ENCODE peak calls at places on chromosome 22, in four cellular contexts. Q, K, L and R are unnamed samples.

GRCh38 chr22:37167176-37167980 is 17.7 kb upstream of the IL2RB start:
- DNase-seq in L (no peak), Q (no peak), K (no peak), R (no peak)

GRCh38 chr22:26471522-26471921 is 12.1 kb downstream of the HPS4 start:
- DNase-seq in L (no peak), K (no peak), Q (no peak), R (no peak)

GRCh38 chr22:35648066-35649025 is at the start of gene APOL6:
- DNase-seq in L (peak), Q (no peak), K (peak), R (no peak)

GRCh38 chr22:26568207-26568706 is 21.7 kb downstream of the TPST2 start:
- DNase-seq in Q (no peak), K (no peak), L (peak), R (peak)

GRCh38 chr22:19289475-19290161 is 1.9 kb downstream of the CLTCL1 start:
- DNase-seq in L (no peak), Q (no peak), K (no peak), R (no peak)

GRCh38 chr22:42180349-42180842 is 49.8 kb upstream of the CYP2D6 start:
- DNase-seq in Q (no peak), K (peak), L (no peak), R (no peak)

GRCh38 chr22:25402160-25402500 is 162.3 kb upstream of the GRK3 start:
- DNase-seq in Q (no peak), L (no peak), K (no peak), R (no peak)

GRCh38 chr22:38193580-38193979 is 8.2 kb upstream of the MAFF start:
- DNase-seq in K (no peak), L (no peak), Q (no peak), R (no peak)

GRCh38 chr22:27984001-27984695 is 65.1 kb upstream of the PITPNB start:
- DNase-seq in L (no peak), K (no peak), Q (no peak), R (no peak)

GRCh38 chr22:37051629-37052385 is at the start of gene KCTD17:
- DNase-seq in K (peak), L (peak), Q (peak), R (peak)

GRCh38 chr22:20965888-20966855 is 883 bp upstream of the AIFM3 start:
- DNase-seq in L (no peak), Q (no peak), K (no peak), R (no peak)

GRCh38 chr22:27663812-27664211 is 137.7 kb downstream of the MN1 start:
- DNase-seq in K (no peak), L (no peak), Q (no peak), R (no peak)